ENCODE peak calls at places on chromosomes 16 and 17, in four cellular contexts. I, O, S and K are unnamed samples.

GRCh38 chr17:57553991-57554825 is 190.9 kb downstream of the CCDC182 start:
- DNase-seq in I (no peak), O (no peak), S (no peak), K (no peak)

GRCh38 chr16:24178496-24178895 is 77.6 kb upstream of the CACNG3 start:
- DNase-seq in I (no peak), O (no peak), S (no peak), K (no peak)

GRCh38 chr17:30368896-30369720 is 9.6 kb upstream of the CPD start:
- DNase-seq in I (no peak), O (no peak), S (no peak), K (no peak)

GRCh38 chr16:56679813-56680212 is 2.5 kb upstream of the MT1X start:
- DNase-seq in I (no peak), O (no peak), S (no peak), K (no peak)

GRCh38 chr16:50066482-50067289 is 916 bp downstream of the HEATR3 start:
- DNase-seq in I (no peak), O (no peak), S (no peak), K (no peak)

GRCh38 chr16:89453662-89454321 is 36.6 kb downstream of the ANKRD11 start:
- DNase-seq in I (no peak), O (no peak), S (peak), K (no peak)

GRCh38 chr16:80369138-80369537 is 171.7 kb upstream of the DYNLRB2 start:
- DNase-seq in I (no peak), O (no peak), S (no peak), K (no peak)

GRCh38 chr16:1790261-1790610 is 3.3 kb downstream of the IGFALS start:
- DNase-seq in I (no peak), O (no peak), S (no peak), K (no peak)

GRCh38 chr17:81391964-81392908 is 3.0 kb upstream of the BAHCC1 start:
- DNase-seq in I (no peak), O (no peak), S (peak), K (no peak)

GRCh38 chr17:7328840-7329359 is at the start of gene NEURL4:
- DNase-seq in I (no peak), O (no peak), S (no peak), K (no peak)

GRCh38 chr16:89506113-89506504 is 2.1 kb upstream of the SPG7 start:
- DNase-seq in I (no peak), O (no peak), S (no peak), K (no peak)

GRCh38 chr16:66344533-66345145 is 21.9 kb upstream of the CDH5 start:
- DNase-seq in I (no peak), O (no peak), S (peak), K (no peak)

GRCh38 chr17:16593356-16594102 is 24.5 kb upstream of the ZNF287 start:
- DNase-seq in I (peak), O (no peak), S (no peak), K (no peak)

GRCh38 chr17:65418622-65419021 is 142.8 kb downstream of the AXIN2 start:
- DNase-seq in I (no peak), O (no peak), S (no peak), K (no peak)

GRCh38 chr17:66371561-66371960 is 69.1 kb downstream of the PRKCA start:
- DNase-seq in I (no peak), O (no peak), S (no peak), K (no peak)

GRCh38 chr16:5422047-5422446 is 324.5 kb upstream of the EEF2KMT start:
- DNase-seq in I (no peak), O (no peak), S (no peak), K (no peak)

GRCh38 chr17:40106760-40107265 is 6.4 kb upstream of the NR1D1 start:
- DNase-seq in I (peak), O (no peak), S (no peak), K (no peak)

DNA sequence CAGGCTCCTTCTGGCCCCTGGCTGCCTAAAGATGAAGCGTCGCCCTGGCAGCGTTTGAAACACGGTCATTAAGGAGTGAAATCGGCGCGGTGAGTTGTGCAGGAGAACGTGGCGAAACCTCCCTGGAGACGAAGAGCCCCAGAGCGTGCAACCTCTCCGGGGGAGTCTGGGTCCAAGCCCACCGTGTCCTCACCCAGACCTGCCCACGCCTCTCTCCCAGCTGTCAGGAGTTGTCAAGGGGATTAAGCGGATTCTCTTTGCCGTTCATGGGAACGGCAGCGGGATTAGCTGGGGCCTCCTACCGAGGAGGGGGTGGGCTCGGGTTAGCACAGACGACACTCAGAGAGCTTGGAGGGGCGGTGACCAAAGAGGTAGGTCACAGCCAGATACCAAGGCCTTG is 46.7 kb downstream of the SLC7A5 start:
- DNase-seq in I (no peak), O (no peak), S (no peak), K (no peak)
- TF ChIP-seq POLR2A in I (no peak), O (no peak), S (no peak), K (no peak)

GRCh38 chr17:21005367-21005766 is 37.4 kb downstream of the USP22 start:
- DNase-seq in I (no peak), O (no peak), S (peak), K (no peak)
- TF ChIP-seq POLR2A in I (no peak), O (no peak), S (no peak), K (no peak)

GRCh38 chr17:49575524-49576120 is at the start of gene NXPH3:
- DNase-seq in I (no peak), O (no peak), S (peak), K (peak)
- TF ChIP-seq POLR2A in I (no peak), O (no peak), S (no peak), K (no peak)

GRCh38 chr17:1868090-1868489 is 38.3 kb downstream of the RPA1 start:
- DNase-seq in I (no peak), O (no peak), S (no peak), K (no peak)
- TF ChIP-seq POLR2A in I (no peak), O (no peak), S (no peak), K (no peak)